ENCODE peak calls at places on chromosomes 6 and 20, in six cellular contexts. P is body of pancreas, Y is neural progenitor cell, O is heart right ventricle, T is heart left ventricle, G is psoas muscle. L is an unnamed sample.

GRCh38 chr6:20582586-20583446 is 48.6 kb downstream of the CDKAL1 start:
- DNase-seq in G (no peak), T (no peak), P (no peak), Y (no peak), O (no peak), L (no peak)

GRCh38 chr6:44041461-44042260 is 85.6 kb downstream of the MRPL14 start:
- DNase-seq in G (peak), O (no peak), P (no peak), T (no peak), Y (no peak), L (no peak)

GRCh38 chr20:41392871-41393704 is 26.5 kb upstream of the EMILIN3 start:
- DNase-seq in P (no peak), G (peak), Y (no peak), O (peak), T (peak), L (no peak)

GRCh38 chr6:16925461-16925860 is 164.2 kb upstream of the ATXN1 start:
- DNase-seq in G (no peak), T (no peak), O (no peak), P (no peak), Y (no peak), L (no peak)

GRCh38 chr20:40810336-40810735 is 121.3 kb upstream of the MAFB start:
- DNase-seq in G (no peak), O (no peak), T (no peak), P (no peak), Y (no peak), L (no peak)

GRCh38 chr6:128438311-128438916 is 82.0 kb downstream of the PTPRK start:
- DNase-seq in T (no peak), Y (peak), O (peak), G (no peak), P (no peak), L (no peak)

GRCh38 chr20:40103420-40103819 is 585.6 kb downstream of the MAFB start:
- DNase-seq in Y (no peak), G (no peak), T (no peak), O (no peak), P (no peak), L (no peak)

GRCh38 chr6:118558811-118559217 is 10.7 kb downstream of the PLN start:
- DNase-seq in O (no peak), Y (no peak), T (no peak), P (no peak), G (no peak), L (no peak)

GRCh38 chr20:9927224-9927623 is 88.3 kb upstream of the PAK5 start:
- DNase-seq in O (no peak), G (no peak), Y (no peak), T (no peak), P (no peak), L (no peak)

GRCh38 chr6:35007016-35007415 is 118.0 kb downstream of the ANKS1A start:
- DNase-seq in G (no peak), T (no peak), O (no peak), P (no peak), Y (no peak), L (no peak)

GRCh38 chr6:144931172-144932035 is 646.3 kb downstream of the UTRN start:
- DNase-seq in G (no peak), T (peak), O (peak), P (peak), Y (peak), L (peak)

GRCh38 chr6:19866900-19867627 is 29.9 kb downstream of the ID4 start:
- DNase-seq in O (no peak), P (no peak), T (no peak), Y (no peak), G (no peak), L (no peak)

GRCh38 chr6:106383573-106383972 is 23.1 kb downstream of the CRYBG1 start:
- DNase-seq in Y (no peak), G (no peak), O (no peak), T (no peak), P (no peak), L (no peak)

GRCh38 chr20:2871111-2871465 is 2.2 kb upstream of the PTPRA start:
- DNase-seq in G (no peak), O (no peak), P (no peak), Y (no peak), T (no peak), L (no peak)

GRCh38 chr6:11999245-11999644 is 12.9 kb upstream of the HIVEP1 start:
- DNase-seq in T (no peak), Y (no peak), O (no peak), P (no peak), G (no peak), L (no peak)

GRCh38 chr20:54025166-54025835 is 45.1 kb downstream of the BCAS1 start:
- DNase-seq in Y (no peak), T (no peak), P (no peak), O (no peak), G (no peak), L (no peak)

GRCh38 chr6:119138906-119139541 is 60.6 kb upstream of the FAM184A start:
- DNase-seq in Y (no peak), T (no peak), G (no peak), O (no peak), P (no peak), L (no peak)

GRCh38 chr20:4029505-4030467 is 14.4 kb upstream of the RNF24 start:
- DNase-seq in P (no peak), O (no peak), T (no peak), Y (no peak), G (no peak), L (no peak)

GRCh38 chr6:44058617-44059358 is 68.5 kb downstream of the MRPL14 start:
- DNase-seq in Y (no peak), P (no peak), T (peak), G (peak), O (peak), L (no peak)

GRCh38 chr6:75605635-75606034 is 4.0 kb downstream of the SENP6 start:
- DNase-seq in O (no peak), T (no peak), G (no peak), Y (no peak), P (no peak), L (no peak)
- H3K4me3 ChIP-seq in O (no peak), T (no peak), G (no peak), Y (no peak), P (no peak), L (no peak)

GRCh38 chr20:44803383-44803941 is 6.9 kb downstream of the RIMS4 start:
- DNase-seq in O (no peak), T (no peak), G (no peak), Y (no peak), P (no peak), L (no peak)

GRCh38 chr20:44802702-44803101 is 7.6 kb downstream of the RIMS4 start:
- DNase-seq in O (no peak), G (no peak), Y (no peak), P (no peak), T (no peak), L (no peak)

GRCh38 chr20:44796758-44797457 is 13.4 kb downstream of the RIMS4 start:
- DNase-seq in O (no peak), G (no peak), T (no peak), P (no peak), Y (no peak), L (no peak)

GRCh38 chr20:44799691-44800090 is 10.7 kb downstream of the RIMS4 start:
- DNase-seq in G (no peak), Y (no peak), P (no peak), O (no peak), T (no peak), L (no peak)

DNA sequence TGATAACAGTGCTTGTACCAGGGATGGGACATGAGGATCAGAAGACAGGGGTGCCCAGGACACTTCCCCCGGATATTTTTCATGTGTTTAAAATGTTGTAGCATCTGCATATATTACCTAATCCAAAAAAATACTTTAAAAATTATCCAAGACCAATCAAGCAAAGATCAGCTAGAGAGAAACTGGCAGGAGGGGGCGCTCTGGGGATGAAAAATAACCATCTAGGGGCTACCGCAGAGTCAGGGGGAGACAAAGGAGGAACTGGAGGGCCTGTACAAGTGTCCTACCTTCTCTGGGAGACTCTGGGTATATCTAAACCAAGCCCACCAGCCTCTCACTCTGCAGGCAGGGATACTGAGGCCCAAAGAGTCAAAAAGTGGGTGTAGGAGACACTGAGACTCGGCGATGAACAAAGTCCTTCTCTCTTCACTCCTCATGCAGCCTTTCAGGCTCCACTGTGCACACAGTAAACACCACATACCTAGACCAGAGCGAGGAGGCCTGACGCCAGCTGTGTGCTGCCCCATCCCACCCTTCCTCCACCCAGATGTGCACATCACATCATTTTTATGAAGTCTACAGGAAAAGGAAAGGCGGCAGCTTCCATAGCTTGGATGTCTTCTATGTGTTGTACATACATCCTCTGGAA is 9.8 kb downstream of the RIMS4 start:
- DNase-seq in T (no peak), O (no peak), P (no peak), G (no peak), Y (peak), L (no peak)
- TF ChIP-seq CTCF in T (no peak), O (no peak), P (no peak), G (no peak), Y (peak), L (peak)

GRCh38 chr20:57155415-57155814 is 111.0 kb downstream of the BMP7 start:
- DNase-seq in Y (no peak), P (no peak), T (no peak), G (no peak), O (no peak), L (no peak)
- H3K27ac ChIP-seq in Y (no peak), P (no peak), T (no peak), G (no peak), O (no peak), L (no peak)

DNA sequence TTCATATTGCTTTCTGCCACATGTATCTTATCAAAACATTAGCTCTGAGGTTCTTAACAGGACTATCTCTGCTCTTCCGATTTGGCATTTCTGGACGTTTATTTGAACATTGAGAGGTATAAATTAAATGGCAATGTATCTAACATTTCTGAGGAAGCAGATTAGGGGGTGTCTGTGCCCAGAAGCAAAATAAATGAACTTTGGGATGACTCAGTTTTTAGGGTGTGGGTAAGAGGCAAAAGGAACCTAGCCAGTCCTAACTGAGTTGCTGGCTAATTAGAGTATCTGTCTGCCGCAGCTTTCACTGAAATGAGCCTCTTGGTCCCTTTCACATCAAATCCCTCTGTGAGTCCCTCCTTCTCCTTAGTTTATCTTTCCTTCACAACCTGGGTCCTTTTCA is 1.1 kb downstream of the RNF144B start:
- DNase-seq in G (no peak), Y (no peak), T (no peak), P (no peak), O (no peak), L (no peak)
- H3K4me3 ChIP-seq in G (peak), Y (no peak), T (peak), P (peak), O (peak), L (no peak)

GRCh38 chr20:35757098-35757705 is 14.6 kb upstream of the PHF20 start:
- DNase-seq in O (no peak), T (no peak), P (no peak), G (no peak), Y (no peak), L (no peak)
- TF ChIP-seq CTCF in O (no peak), T (no peak), P (no peak), G (no peak), Y (no peak), L (no peak)

GRCh38 chr20:57504411-57504810 is 20.5 kb downstream of the CTCFL start:
- DNase-seq in O (no peak), T (no peak), P (no peak), Y (no peak), G (no peak), L (no peak)
- H3K27ac ChIP-seq in O (no peak), T (no peak), P (no peak), Y (no peak), G (no peak), L (no peak)

GRCh38 chr6:33863084-33863483 is 59.3 kb upstream of the MLN start:
- DNase-seq in O (no peak), T (no peak), P (no peak), Y (no peak), G (no peak), L (peak)
- H3K4me3 ChIP-seq in O (no peak), T (no peak), P (no peak), Y (no peak), G (no peak), L (no peak)

L was measured in WERI-Rb-1.